ENCODE peak calls at places on chromosome 22, in five cellular contexts. S is HFF-Myc, Z is brain microvascular endothelial cell, M is IMR-90, Q is Peyer's patch. D is an unnamed sample.

GRCh38 chr22:28023036-28023435 is 104.0 kb upstream of the PITPNB start:
- DNase-seq in M (no peak), S (no peak), Z (no peak), Q (peak; percentile 36), D (no peak)

GRCh38 chr22:48483764-48484528 is 1343.7 kb downstream of the BRD1 start:
- DNase-seq in S (no peak), Q (peak; percentile 17), M (no peak), Z (no peak), D (no peak)

GRCh38 chr22:42972592-42973535 is 42.1 kb downstream of the PACSIN2 start:
- DNase-seq in S (no peak), M (no peak), Z (no peak), Q (no peak), D (no peak)

GRCh38 chr22:44281706-44282637 is 30.8 kb downstream of the SHISAL1 start:
- DNase-seq in S (no peak), Q (no peak), Z (no peak), M (no peak), D (no peak)

GRCh38 chr22:42670921-42671709 is 21.9 kb upstream of the CYB5R3 start:
- DNase-seq in Q (peak; percentile 65), S (no peak), Z (peak; percentile 15), M (no peak), D (no peak)

GRCh38 chr22:42168476-42168875 is 37.9 kb upstream of the CYP2D6 start:
- DNase-seq in Z (no peak), Q (no peak), S (no peak), M (no peak), D (no peak)

GRCh38 chr22:43412808-43413785 is 1.3 kb downstream of the MPPED1 start:
- DNase-seq in Q (no peak), S (no peak), M (no peak), Z (no peak), D (no peak)

GRCh38 chr22:27802389-27803079 is 978 bp upstream of the MN1 start:
- DNase-seq in Q (no peak), M (no peak), Z (no peak), S (no peak), D (no peak)

GRCh38 chr22:43490311-43490710 is 78.5 kb downstream of the MPPED1 start:
- DNase-seq in Q (no peak), S (no peak), Z (no peak), M (no peak), D (no peak)

DNA sequence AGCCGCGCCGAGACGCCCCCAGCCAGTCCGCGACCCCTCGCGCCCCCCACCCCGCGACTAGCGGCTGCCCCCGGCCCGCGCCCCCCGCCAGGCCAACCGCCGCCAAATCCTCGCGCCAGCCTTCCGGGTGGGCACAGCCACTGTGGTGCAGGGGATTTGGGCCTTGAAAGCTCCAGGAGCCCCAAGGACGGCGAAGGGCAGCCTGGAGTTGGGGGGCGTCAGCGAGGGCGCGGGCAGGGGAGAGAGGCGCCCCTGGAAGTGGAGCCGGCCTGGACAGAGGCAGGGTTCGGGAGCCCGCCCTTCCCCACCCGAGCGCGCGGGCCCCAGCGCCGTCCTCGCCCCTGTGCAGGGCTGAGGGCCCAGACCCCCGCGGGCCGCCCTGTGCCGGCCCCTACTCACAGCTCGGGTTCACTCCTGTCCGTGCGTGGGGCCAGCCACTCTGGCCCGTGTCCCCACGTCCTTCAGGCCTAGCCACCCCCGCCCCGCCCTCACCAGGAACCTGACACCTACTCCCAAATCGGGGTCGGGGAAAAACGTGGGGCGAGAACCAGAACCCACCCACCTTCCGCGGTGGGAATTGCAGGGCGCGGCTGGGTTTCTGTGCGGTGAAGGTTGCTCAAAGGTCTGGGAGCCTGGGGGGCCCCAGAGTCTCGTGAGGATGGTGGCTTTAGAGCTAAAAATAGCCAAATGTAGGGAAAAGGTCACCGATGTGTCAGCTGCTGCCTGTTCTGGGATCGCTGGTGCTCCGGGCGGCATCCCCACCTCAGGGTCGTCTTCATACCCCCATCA is at the start of gene CPT1B:
- DNase-seq in Z (no peak), M (peak; percentile 26), S (no peak), Q (peak; percentile 46), D (no peak)
- H3K4me3 ChIP-seq in Z (no peak within 1 kb of the TSS), M (no peak within 1 kb of the TSS), S (no peak within 1 kb of the TSS), Q (no peak within 1 kb of the TSS), D (no peak within 1 kb of the TSS)

GRCh38 chr22:21032843-21033688 is 705 bp upstream of the SLC7A4 start:
- DNase-seq in Q (no peak), S (no peak), M (no peak), Z (no peak), D (no peak)

GRCh38 chr22:21031545-21032036 is 770 bp downstream of the SLC7A4 start:
- DNase-seq in Z (no peak), Q (no peak), S (no peak), M (no peak), D (no peak)

GRCh38 chr22:21030621-21031544 is 1.5 kb downstream of the SLC7A4 start:
- DNase-seq in S (no peak), Z (no peak), Q (no peak), M (no peak), D (no peak)

GRCh38 chr22:21033895-21034294 is 1.5 kb upstream of the SLC7A4 start:
- DNase-seq in S (no peak), Q (no peak), Z (no peak), M (no peak), D (no peak)

DNA sequence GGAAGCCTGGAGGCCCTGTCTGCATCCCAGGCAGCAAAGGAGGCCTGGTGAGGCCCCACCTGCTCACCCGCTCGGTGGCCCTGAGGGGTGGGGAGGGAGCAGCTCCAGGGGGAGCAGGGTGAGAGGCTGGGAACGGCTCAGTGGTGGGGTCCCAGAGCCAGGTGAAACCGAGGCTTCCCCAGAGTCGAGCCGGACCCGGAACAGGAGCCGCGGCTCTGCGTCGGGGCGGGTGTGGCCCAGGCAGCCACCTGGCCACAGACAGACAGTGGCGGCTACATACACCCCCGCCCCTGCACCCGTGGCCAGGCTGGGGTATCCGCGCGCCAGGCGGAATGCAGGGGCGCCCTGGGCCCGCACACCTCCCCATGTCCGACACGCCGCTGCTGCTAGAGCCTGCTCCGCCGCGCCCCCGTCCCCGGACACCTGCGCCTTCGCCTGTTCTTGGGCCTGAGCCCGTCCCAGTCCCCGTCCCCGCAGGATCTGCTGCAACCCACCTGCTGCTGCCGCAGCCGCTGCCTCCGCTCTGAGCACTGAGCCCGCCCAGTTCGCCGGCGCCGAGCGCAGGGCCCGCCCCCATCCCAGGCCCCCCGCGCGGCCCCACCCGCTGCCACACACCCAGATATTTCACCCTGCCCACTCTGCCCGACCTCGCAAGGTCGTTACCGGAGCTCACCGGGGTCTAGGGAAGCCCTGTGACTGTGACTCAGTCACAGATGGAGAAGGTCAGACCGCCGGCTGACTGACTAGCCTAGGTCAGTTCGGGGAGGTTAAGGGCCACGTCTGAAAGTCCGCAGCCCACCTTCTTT is at the start of gene SLC7A4:
- DNase-seq in S (no peak), Q (no peak), Z (no peak), M (no peak), D (no peak)
- H3K4me3 ChIP-seq in S (no peak within 1 kb of the TSS), Q (peak within 1 kb of the TSS; percentile 17), Z (peak within 1 kb of the TSS; percentile 15), M (no peak within 1 kb of the TSS), D (no peak within 1 kb of the TSS)

GRCh38 chr22:30228509-30229359 is 17.8 kb downstream of the LIF start:
- DNase-seq in S (no peak), Z (no peak), Q (no peak), M (no peak), D (peak; percentile 77)
- H3K4me3 ChIP-seq in S (no peak overlapping the region), Z (no peak overlapping the region), Q (no peak overlapping the region), M (no peak overlapping the region), D (no peak overlapping the region)

GRCh38 chr22:17368144-17368726 is 1.0 kb upstream of the CECR2 start:
- DNase-seq in S (no peak), M (no peak), Z (no peak), Q (no peak), D (peak; percentile 6)

GRCh38 chr22:17368727-17369552 is at the start of gene CECR2:
- DNase-seq in Z (no peak), Q (peak; percentile 47), M (no peak), S (no peak), D (no peak)

GRCh38 chr22:17369553-17370035 is 334 bp downstream of the CECR2 start:
- DNase-seq in M (no peak), Q (peak; percentile 49), Z (no peak), S (no peak), D (peak; percentile 26)

GRCh38 chr22:17366329-17366728 is 2.9 kb upstream of the CECR2 start:
- DNase-seq in Q (no peak), Z (no peak), M (no peak), S (no peak), D (no peak)

GRCh38 chr22:17366830-17367229 is 2.4 kb upstream of the CECR2 start:
- DNase-seq in Q (peak; percentile 53), S (no peak), M (no peak), Z (no peak), D (peak; percentile 21)
- H3K4me3 ChIP-seq in Q (no peak overlapping the region), S (no peak overlapping the region), M (no peak overlapping the region), Z (no peak overlapping the region), D (no peak overlapping the region)

GRCh38 chr22:24518774-24519485 is 23.8 kb downstream of the UPB1 start:
- DNase-seq in Z (no peak), Q (no peak), M (no peak), S (no peak), D (no peak)
- H3K4me3 ChIP-seq in Z (no peak overlapping the region), Q (no peak overlapping the region), M (no peak overlapping the region), S (no peak overlapping the region), D (no peak overlapping the region)

DNA sequence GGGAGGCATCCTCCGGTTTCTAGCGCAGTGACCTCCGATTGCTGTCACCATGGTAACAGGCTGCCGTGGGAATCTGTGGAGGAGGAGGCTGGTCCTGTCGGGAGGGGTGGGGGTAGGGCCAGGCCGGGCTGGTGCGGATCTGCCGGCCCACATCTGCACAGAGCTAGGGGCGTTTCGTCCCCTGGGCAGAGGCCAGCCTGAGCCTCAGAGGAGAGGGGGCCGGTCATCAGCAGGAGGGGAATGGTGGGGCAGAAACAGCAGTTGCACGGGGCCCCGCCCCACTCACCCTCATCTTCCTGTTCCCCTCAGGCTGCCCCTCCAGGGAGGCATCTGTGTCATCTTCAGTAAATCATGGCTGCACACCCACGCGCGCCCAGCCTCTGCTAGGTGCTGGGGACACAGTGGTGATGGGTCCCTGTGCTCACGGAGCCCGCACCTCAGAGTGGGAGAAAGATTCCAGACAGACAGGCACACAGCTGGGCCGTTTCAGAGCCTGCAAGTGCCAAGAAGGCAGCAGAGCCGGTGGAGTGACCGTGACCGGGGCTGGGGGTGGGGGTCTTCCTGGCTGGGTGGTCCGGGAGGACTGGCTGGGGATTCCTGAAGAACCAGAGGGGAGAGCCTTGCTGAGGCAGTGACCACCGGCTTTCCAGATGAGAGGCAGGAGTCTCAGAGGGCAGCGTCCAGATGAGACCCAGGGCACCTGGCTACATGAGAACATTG is 120.5 kb downstream of the CACNA1I start:
- DNase-seq in Q (no peak), Z (no peak), M (no peak), S (no peak), D (no peak)
- H3K4me3 ChIP-seq in Q (no peak overlapping the region), Z (no peak overlapping the region), M (no peak overlapping the region), S (no peak overlapping the region), D (no peak overlapping the region)

DNA sequence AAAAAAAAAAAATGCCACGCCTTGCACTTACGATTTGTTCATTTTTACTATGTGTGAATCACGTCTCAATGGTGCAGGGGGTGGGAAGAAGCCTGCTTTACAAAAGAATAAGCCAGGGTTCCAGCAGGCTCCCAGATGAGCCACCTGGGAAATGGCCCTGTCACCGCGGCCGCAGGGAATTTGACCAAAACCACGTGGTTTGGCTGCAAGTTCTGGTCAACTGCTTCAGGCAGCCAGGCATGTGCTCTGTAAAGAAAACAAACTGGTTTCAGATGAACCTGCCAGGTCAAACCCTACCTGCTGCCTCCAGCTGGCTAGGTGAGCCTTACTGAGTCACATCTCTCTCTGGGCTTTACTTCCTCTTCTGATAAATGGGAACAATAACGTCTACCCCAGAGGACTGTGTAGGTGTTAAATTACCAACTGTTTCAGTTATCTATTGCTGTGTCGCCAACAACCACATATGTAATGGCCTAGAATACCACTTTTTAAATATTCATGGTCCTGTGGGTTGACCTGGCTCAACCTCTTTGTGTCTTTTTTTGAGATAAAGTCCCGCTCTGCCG is 30.5 kb upstream of the GCAT start:
- DNase-seq in S (peak; percentile 85), M (peak; percentile 94), Z (peak; percentile 49), Q (peak; percentile 72), D (peak; percentile 81)
- H3K4me3 ChIP-seq in S (no peak overlapping the region), M (no peak overlapping the region), Z (no peak overlapping the region), Q (no peak overlapping the region), D (no peak overlapping the region)

D was measured in MG63.